ENCODE peak calls at places on chromosome 17, in four cellular contexts. X is heart right ventricle, H is kidney, B is ascending aorta. Q is an unnamed sample. For H3K4me1 and H3K36me3, the result is how much of the 10 kb centered on the place peaks cover.

GRCh38 chr17:68870427-68870826 is 84.8 kb downstream of the ABCA8 start:
- DNase-seq in X (no peak), H (no peak), B (no peak), Q (no peak)

GRCh38 chr17:68455756-68456528 is 1.4 kb downstream of the WIPI1 start:
- DNase-seq in B (no peak), X (no peak), H (no peak), Q (no peak)

GRCh38 chr17:538096-538973 is 176.3 kb downstream of the VPS53 start:
- DNase-seq in H (no peak), B (no peak), X (no peak), Q (no peak)

GRCh38 chr17:37698132-37698615 is 46.7 kb downstream of the HNF1B start:
- DNase-seq in H (no peak), X (no peak), B (no peak), Q (no peak)

GRCh38 chr17:48004973-48005372 is 32.6 kb downstream of the COPZ2 start:
- DNase-seq in X (no peak), H (no peak), B (no peak), Q (no peak)

GRCh38 chr17:29977836-29978235 is 36.4 kb downstream of the EFCAB5 start:
- DNase-seq in H (no peak), B (no peak), X (no peak), Q (no peak)

GRCh38 chr17:67477687-67478086 is 100.6 kb downstream of the PITPNC1 start:
- DNase-seq in B (no peak), H (no peak), X (no peak), Q (no peak)

GRCh38 chr17:74618446-74618845 is 5.1 kb downstream of the CD300E start:
- DNase-seq in X (no peak), B (no peak), H (no peak), Q (no peak)

GRCh38 chr17:33647976-33648375 is 354.9 kb upstream of the ASIC2 start:
- DNase-seq in B (no peak), X (no peak), H (no peak), Q (no peak)

GRCh38 chr17:59825533-59826316 is 67.0 kb downstream of the TUBD1 start:
- DNase-seq in X (no peak), H (no peak), B (no peak), Q (no peak)

GRCh38 chr17:4858880-4859260 is 25.7 kb downstream of the MINK1 start:
- DNase-seq in X (peak), H (peak), B (no peak), Q (peak)

GRCh38 chr17:56023851-56024250 is 129.4 kb upstream of the ANKFN1 start:
- DNase-seq in H (no peak), X (no peak), B (no peak), Q (no peak)

GRCh38 chr17:21394265-21394664 is 18.1 kb downstream of the KCNJ12 start:
- DNase-seq in B (no peak), H (no peak), X (no peak), Q (no peak)

GRCh38 chr17:17712268-17712924 is 31.1 kb downstream of the RAI1 start:
- DNase-seq in H (no peak), X (no peak), B (no peak), Q (no peak)

GRCh38 chr17:70655179-70655578 is 485.8 kb downstream of the KCNJ2 start:
- DNase-seq in B (no peak), H (no peak), X (no peak), Q (no peak)

DNA sequence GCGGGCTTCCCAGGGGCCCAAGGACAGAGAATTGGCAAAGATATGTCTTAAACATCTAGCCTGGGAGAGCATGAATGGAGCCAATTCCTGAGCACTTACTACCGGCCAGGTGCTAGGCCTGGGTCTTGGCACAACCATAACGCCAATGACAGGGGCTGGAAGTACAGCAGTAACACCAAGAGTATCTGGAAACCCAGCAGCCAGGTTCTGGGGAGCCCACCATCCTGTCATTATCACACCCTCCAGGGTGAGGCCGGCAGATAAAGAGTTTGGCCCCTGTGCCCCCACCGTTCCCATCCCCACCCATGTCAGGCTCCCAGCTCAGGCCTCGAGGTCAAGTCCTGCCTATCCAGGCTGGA is 512 bp upstream of the TMC8 start:
- DNase-seq in X (no peak), H (no peak), B (no peak), Q (no peak)
- H3K4me1 ChIP-seq in X (half or more), H (under half), B (under half), Q (under half)

GRCh38 chr17:2455956-2456355 is 55.1 kb upstream of the MNT start:
- DNase-seq in H (no peak), X (no peak), B (no peak), Q (no peak)
- H3K36me3 ChIP-seq in H (under half), X (half or more), B (under half), Q (under half)

DNA sequence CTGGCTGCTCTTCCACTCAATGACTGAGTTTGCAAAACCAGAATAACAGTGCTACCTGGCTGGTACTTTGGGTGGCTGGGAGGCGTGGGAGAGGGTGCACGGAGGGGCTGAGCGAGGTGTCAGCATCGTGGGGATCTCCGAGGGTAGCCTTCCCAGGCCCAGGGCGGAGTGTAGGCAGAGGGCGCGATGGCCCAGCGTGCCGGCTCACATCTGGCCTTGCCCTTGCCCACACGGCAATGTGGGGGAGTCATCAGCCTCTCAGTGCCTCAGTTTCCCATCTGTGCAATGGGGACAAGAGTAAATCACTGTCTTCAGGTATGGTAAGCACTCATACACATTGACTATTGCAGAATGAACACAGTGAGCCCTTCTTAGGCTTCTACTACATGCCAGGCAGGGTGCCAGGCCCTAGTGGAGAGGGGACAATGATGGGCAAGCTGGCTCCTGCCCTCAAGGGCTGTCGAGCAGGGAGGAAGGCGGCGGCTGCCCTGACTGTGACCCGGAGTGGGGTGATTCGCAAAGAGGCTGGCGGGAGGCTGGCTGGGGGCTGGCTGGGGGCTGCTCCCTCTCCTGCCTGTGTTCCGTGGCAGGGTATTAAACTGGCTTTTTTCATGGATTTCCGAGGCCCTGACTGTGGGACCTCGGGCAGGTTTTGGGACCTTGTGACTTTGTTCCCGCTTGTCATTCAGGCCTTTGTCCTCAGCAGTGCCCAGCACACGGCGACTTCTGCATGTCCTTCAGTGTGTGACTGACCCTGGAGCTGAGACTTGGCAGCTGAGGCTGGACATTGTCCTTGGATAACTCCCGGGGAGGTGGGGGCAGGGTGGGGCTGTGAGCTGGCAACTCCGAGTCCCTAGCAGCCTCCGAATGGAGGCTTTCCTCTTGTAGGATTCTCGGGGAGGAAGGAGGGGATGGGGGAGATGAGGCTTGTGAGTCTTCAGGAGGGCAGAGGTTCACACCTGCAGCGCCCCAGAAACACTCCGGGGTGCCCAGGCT is 243.1 kb downstream of the SEC14L1 start:
- DNase-seq in B (no peak), X (peak), H (no peak), Q (peak)
- H3K4me1 ChIP-seq in B (half or more), X (half or more), H (half or more), Q (under half)

GRCh38 chr17:28344435-28344901 is 8.9 kb downstream of the TNFAIP1 start:
- DNase-seq in B (no peak), H (no peak), X (no peak), Q (no peak)
- H3K36me3 ChIP-seq in B (half or more), H (under half), X (half or more), Q (half or more)

GRCh38 chr17:81337449-81337848 is 42.3 kb upstream of the SLC38A10 start:
- DNase-seq in X (no peak), B (no peak), H (peak), Q (peak)
- H3K4me1 ChIP-seq in X (under half), B (under half), H (under half), Q (under half)

GRCh38 chr17:46763416-46763815 is 55.1 kb downstream of the WNT3 start:
- DNase-seq in H (no peak), B (no peak), X (no peak), Q (no peak)

GRCh38 chr17:46766493-46767491 is 51.7 kb downstream of the WNT3 start:
- DNase-seq in B (no peak), X (no peak), H (no peak), Q (peak)

GRCh38 chr17:46765491-46765890 is 53.0 kb downstream of the WNT3 start:
- DNase-seq in B (no peak), H (peak), X (no peak), Q (peak)

GRCh38 chr17:46764335-46764708 is 54.2 kb downstream of the WNT3 start:
- DNase-seq in X (no peak), H (no peak), B (no peak), Q (no peak)

GRCh38 chr17:46764709-46765401 is 53.6 kb downstream of the WNT3 start:
- DNase-seq in B (no peak), X (peak), H (peak), Q (peak)
- H3K36me3 ChIP-seq in B (under half), X (under half), H (under half), Q (under half)

Q was measured in pancreas.